ENCODE peak calls at places on chromosomes 1 and 21, in nine cellular contexts. N is astrocyte of the spinal cord; T is CD4-positive, CD25-positive, alpha-beta regulatory T cell; F is NCI-H2081 treated with DMSO at 0.1 percent for 48 hours; G is coronary artery; W is PC-3; D is HEK293T; S is heart left ventricle; Z is HAP-1. U is an unnamed sample.

GRCh38 chr1:212805767-212806166 is 14.1 kb downstream of the TATDN3 start:
- DNase-seq in T (no peak), N (no peak), F (no peak), D (no peak), Z (no peak), S (no peak), G (no peak), W (no peak), U (no peak)

GRCh38 chr1:19764848-19765247 is 34.9 kb downstream of the TMCO4 start:
- DNase-seq in G (no peak), F (no peak), Z (no peak), D (no peak), W (no peak), S (no peak), T (peak; percentile 37), N (peak; percentile 93), U (no peak)

GRCh38 chr1:207801819-207802218 is 50.0 kb downstream of the CD46 start:
- DNase-seq in D (no peak), G (no peak), N (no peak), T (no peak), Z (no peak), S (no peak), W (no peak), F (no peak), U (no peak)

GRCh38 chr1:96414598-96414997 is 307.0 kb upstream of the PTBP2 start:
- DNase-seq in F (no peak), D (no peak), G (no peak), W (no peak), Z (no peak), S (no peak), T (no peak), N (no peak), U (no peak)

GRCh38 chr1:76083189-76083588 is 8.6 kb downstream of the ST6GALNAC3 start:
- DNase-seq in D (no peak), N (no peak), G (no peak), T (no peak), F (no peak), Z (no peak), S (no peak), W (no peak), U (no peak)

GRCh38 chr1:151479462-151479861 is 20.2 kb upstream of the POGZ start:
- DNase-seq in F (no peak), D (no peak), T (no peak), S (no peak), G (no peak), Z (no peak), W (peak; percentile 12), N (no peak), U (no peak)

GRCh38 chr1:231998791-231999190 is 372.2 kb downstream of the DISC1 start:
- DNase-seq in G (no peak), F (no peak), D (no peak), S (no peak), W (no peak), N (no peak), Z (no peak), T (no peak), U (no peak)

GRCh38 chr21:46376856-46377453 is 53.0 kb downstream of the PCNT start:
- DNase-seq in D (no peak), F (no peak), N (no peak), Z (no peak), S (no peak), W (no peak), T (no peak), G (no peak), U (no peak)

GRCh38 chr1:240044620-240045019 is 47.1 kb upstream of the FMN2 start:
- DNase-seq in N (no peak), T (no peak), F (no peak), W (no peak), D (no peak), Z (no peak), S (no peak), G (no peak), U (no peak)

GRCh38 chr1:32172621-32173245 is 6.7 kb upstream of the TXLNA start:
- DNase-seq in Z (no peak), T (peak; percentile 20), S (no peak), W (peak; percentile 31), F (no peak), D (no peak), N (peak; percentile 18), G (no peak), U (no peak)

GRCh38 chr1:205069371-205070125 is 14.7 kb downstream of the TMEM81 start:
- DNase-seq in N (no peak), S (no peak), D (no peak), W (no peak), T (no peak), F (no peak), G (peak; percentile 65), Z (no peak), U (no peak)

GRCh38 chr1:8629241-8630091 is 188.0 kb downstream of the RERE start:
- DNase-seq in T (peak; percentile 64), W (no peak), S (no peak), N (peak; percentile 22), F (peak; percentile 68), Z (no peak), G (no peak), D (peak; percentile 10), U (no peak)

GRCh38 chr1:12615166-12615915 is 2.7 kb downstream of the DHRS3 start:
- DNase-seq in N (no peak), D (no peak), F (no peak), S (no peak), Z (no peak), T (no peak), G (no peak), W (peak; percentile 14), U (no peak)

GRCh38 chr1:6727535-6727934 is 25.9 kb upstream of the DNAJC11 start:
- DNase-seq in W (peak; percentile 88), S (no peak), T (peak; percentile 65), Z (peak; percentile 82), G (no peak), D (peak; percentile 72), F (peak; percentile 1), N (peak; percentile 52), U (peak; percentile 48)

GRCh38 chr1:59595774-59596173 is 219.0 kb upstream of the HOOK1 start:
- DNase-seq in F (no peak), W (peak; percentile 67), N (peak; percentile 34), D (no peak), S (no peak), Z (peak; percentile 60), T (no peak), G (no peak), U (no peak)

GRCh38 chr1:34433099-34433498 is 256.4 kb downstream of the C1orf94 start:
- DNase-seq in T (no peak), N (no peak), F (no peak), G (no peak), S (no peak), W (no peak), D (no peak), Z (no peak), U (no peak)

GRCh38 chr1:215393476-215393875 is 173.6 kb upstream of the KCTD3 start:
- DNase-seq in T (no peak), G (no peak), S (no peak), F (no peak), N (no peak), W (no peak), D (no peak), Z (no peak), U (no peak)

GRCh38 chr1:69930396-69930795 is 275.0 kb downstream of the LRRC40 start:
- DNase-seq in Z (no peak), G (no peak), D (no peak), T (no peak), S (no peak), W (no peak), F (no peak), N (no peak), U (no peak)

GRCh38 chr1:219763321-219763720 is 150.4 kb upstream of the ZC3H11B start:
- DNase-seq in N (no peak), Z (no peak), D (no peak), G (no peak), S (no peak), F (no peak), W (no peak), T (no peak), U (no peak)

GRCh38 chr1:2132222-2133038 is 62.1 kb downstream of the FAAP20 start:
- DNase-seq in S (peak; percentile 65), G (no peak), W (peak; percentile 91), N (peak; percentile 71), Z (peak; percentile 48), F (no peak), T (peak; percentile 13), D (peak; percentile 47), U (no peak)